ENCODE peak calls at places on chromosomes 16 and 17, in five cellular contexts. One of them, this sample, is unnamed.

GRCh38 chr17:56754523-56755208 is 79.1 kb downstream of the C17orf67 start:
- DNase-seq in lower lobe of right lung: no peak
- DNase-seq in prostate gland: no peak
- DNase-seq in neural progenitor cell: peak; percentile 27
- DNase-seq in thoracic aorta: no peak
- DNase-seq in this sample: no peak

GRCh38 chr17:6047966-6048365 is 22.2 kb upstream of the WSCD1 start:
- DNase-seq in lower lobe of right lung: no peak
- DNase-seq in prostate gland: no peak
- DNase-seq in neural progenitor cell: no peak
- DNase-seq in thoracic aorta: no peak
- DNase-seq in this sample: no peak

GRCh38 chr16:81738831-81739496 is 40.1 kb upstream of the PLCG2 start:
- DNase-seq in lower lobe of right lung: peak; percentile 84
- DNase-seq in prostate gland: no peak
- DNase-seq in neural progenitor cell: no peak
- DNase-seq in thoracic aorta: no peak
- DNase-seq in this sample: no peak

GRCh38 chr16:69451166-69451565 is 26.7 kb downstream of the CYB5B start:
- DNase-seq in lower lobe of right lung: no peak
- DNase-seq in prostate gland: no peak
- DNase-seq in neural progenitor cell: no peak
- DNase-seq in thoracic aorta: no peak
- DNase-seq in this sample: no peak

GRCh38 chr17:77769215-77769614 is 189.3 kb upstream of the TNRC6C start:
- DNase-seq in lower lobe of right lung: peak; percentile 63
- DNase-seq in prostate gland: no peak
- DNase-seq in neural progenitor cell: no peak
- DNase-seq in thoracic aorta: no peak
- DNase-seq in this sample: no peak

GRCh38 chr16:77298638-77299360 is 99.6 kb downstream of the SYCE1L start:
- DNase-seq in lower lobe of right lung: no peak
- DNase-seq in prostate gland: no peak
- DNase-seq in neural progenitor cell: no peak
- DNase-seq in thoracic aorta: no peak
- DNase-seq in this sample: no peak

GRCh38 chr17:333626-334396 is 18.8 kb downstream of the RPH3AL start:
- DNase-seq in lower lobe of right lung: peak; percentile 71
- DNase-seq in prostate gland: no peak
- DNase-seq in neural progenitor cell: peak; percentile 74
- DNase-seq in thoracic aorta: no peak
- DNase-seq in this sample: no peak

GRCh38 chr16:57578521-57579360 is 36.3 kb downstream of the ADGRG5 start:
- DNase-seq in lower lobe of right lung: no peak
- DNase-seq in prostate gland: no peak
- DNase-seq in neural progenitor cell: no peak
- DNase-seq in thoracic aorta: no peak
- DNase-seq in this sample: peak; percentile 21

GRCh38 chr16:20404637-20405036 is at the start of gene PDILT:
- DNase-seq in lower lobe of right lung: no peak
- DNase-seq in prostate gland: no peak
- DNase-seq in neural progenitor cell: no peak
- DNase-seq in thoracic aorta: no peak
- DNase-seq in this sample: no peak

GRCh38 chr17:74592087-74592990 is at the start of gene CD300LD:
- DNase-seq in lower lobe of right lung: no peak
- DNase-seq in prostate gland: no peak
- DNase-seq in neural progenitor cell: no peak
- DNase-seq in thoracic aorta: no peak
- DNase-seq in this sample: no peak

GRCh38 chr16:74776926-74777325 is 2.3 kb upstream of the FA2H start:
- DNase-seq in lower lobe of right lung: no peak
- DNase-seq in prostate gland: no peak
- DNase-seq in neural progenitor cell: no peak
- DNase-seq in thoracic aorta: no peak
- DNase-seq in this sample: no peak

GRCh38 chr16:74773431-74774222 is 993 bp downstream of the FA2H start:
- DNase-seq in lower lobe of right lung: no peak
- DNase-seq in prostate gland: no peak
- DNase-seq in neural progenitor cell: no peak
- DNase-seq in thoracic aorta: no peak
- DNase-seq in this sample: no peak

GRCh38 chr16:74778646-74779045 is 4.0 kb upstream of the FA2H start:
- DNase-seq in lower lobe of right lung: no peak
- DNase-seq in prostate gland: no peak
- DNase-seq in neural progenitor cell: no peak
- DNase-seq in thoracic aorta: no peak
- DNase-seq in this sample: no peak

GRCh38 chr16:74774223-74775139 is at the start of gene FA2H:
- DNase-seq in lower lobe of right lung: peak; percentile 90
- DNase-seq in prostate gland: peak; percentile 91
- DNase-seq in neural progenitor cell: peak; percentile 93
- DNase-seq in thoracic aorta: no peak
- DNase-seq in this sample: no peak

GRCh38 chr16:74775255-74775654 is 635 bp upstream of the FA2H start:
- DNase-seq in lower lobe of right lung: no peak
- DNase-seq in prostate gland: no peak
- DNase-seq in neural progenitor cell: no peak
- DNase-seq in thoracic aorta: no peak
- DNase-seq in this sample: no peak
- H3K4me3 ChIP-seq in lower lobe of right lung: peak overlapping the region; percentile 59
- H3K4me3 ChIP-seq in prostate gland: peak overlapping the region; percentile 41
- H3K4me3 ChIP-seq in neural progenitor cell: peak overlapping the region; percentile 58
- H3K4me3 ChIP-seq in thoracic aorta: peak overlapping the region; percentile 68
- H3K4me3 ChIP-seq in this sample: peak overlapping the region; percentile 68

DNA sequence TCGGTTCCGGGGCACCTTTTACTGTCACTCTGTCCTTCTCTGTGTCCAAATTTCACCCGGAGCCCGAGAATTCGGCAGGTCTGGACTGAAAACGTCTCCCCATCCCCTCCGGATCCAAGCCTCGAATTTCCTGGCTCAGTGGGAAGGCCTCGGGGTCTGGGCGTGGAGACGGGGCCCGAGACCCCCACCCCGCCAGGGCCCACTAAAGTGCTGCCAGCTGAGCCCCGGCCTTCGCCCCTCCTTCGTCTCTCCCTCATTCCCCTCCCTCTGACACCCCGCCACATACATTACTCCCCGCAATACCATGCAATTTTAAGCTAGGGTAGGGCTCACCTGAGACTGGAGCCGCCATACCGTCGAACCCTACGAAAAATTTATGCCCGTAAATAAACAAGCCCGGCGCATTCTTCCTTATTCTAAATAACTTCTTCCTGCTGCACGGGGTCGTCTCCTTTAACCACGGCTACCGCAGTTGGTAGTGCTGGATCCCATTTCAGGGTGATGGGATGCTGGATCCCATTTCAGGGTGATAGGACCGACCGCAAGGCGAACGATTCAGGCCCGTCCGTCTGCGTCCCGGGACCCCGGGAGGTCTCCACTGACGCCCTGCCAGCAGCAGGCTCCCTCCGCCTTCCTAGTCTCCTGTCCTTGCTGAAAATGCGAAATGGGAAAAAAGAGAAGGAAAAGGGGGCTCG is 4.4 kb upstream of the OR1F1 start:
- DNase-seq in lower lobe of right lung: no peak
- DNase-seq in prostate gland: no peak
- DNase-seq in neural progenitor cell: no peak
- DNase-seq in thoracic aorta: no peak
- DNase-seq in this sample: no peak
- TF ChIP-seq CTCF in lower lobe of right lung: no peak
- TF ChIP-seq CTCF in prostate gland: no peak
- TF ChIP-seq CTCF in neural progenitor cell: no peak
- TF ChIP-seq CTCF in thoracic aorta: no peak
- TF ChIP-seq CTCF in this sample: no peak

GRCh38 chr16:22299036-22299435 is 1.8 kb downstream of the POLR3E start:
- DNase-seq in lower lobe of right lung: no peak
- DNase-seq in prostate gland: no peak
- DNase-seq in neural progenitor cell: no peak
- DNase-seq in thoracic aorta: no peak
- DNase-seq in this sample: no peak

GRCh38 chr16:22306788-22307187 is 9.6 kb downstream of the POLR3E start:
- DNase-seq in lower lobe of right lung: no peak
- DNase-seq in prostate gland: no peak
- DNase-seq in neural progenitor cell: no peak
- DNase-seq in thoracic aorta: no peak
- DNase-seq in this sample: no peak

GRCh38 chr16:22300427-22301071 is 3.3 kb downstream of the POLR3E start:
- DNase-seq in lower lobe of right lung: peak; percentile 61
- DNase-seq in prostate gland: peak; percentile 46
- DNase-seq in neural progenitor cell: peak; percentile 69
- DNase-seq in thoracic aorta: no peak
- DNase-seq in this sample: no peak

GRCh38 chr16:22304411-22304810 is 7.2 kb downstream of the POLR3E start:
- DNase-seq in lower lobe of right lung: no peak
- DNase-seq in prostate gland: no peak
- DNase-seq in neural progenitor cell: no peak
- DNase-seq in thoracic aorta: no peak
- DNase-seq in this sample: no peak

GRCh38 chr16:22302776-22303363 is 5.7 kb downstream of the POLR3E start:
- DNase-seq in lower lobe of right lung: no peak
- DNase-seq in prostate gland: no peak
- DNase-seq in neural progenitor cell: no peak
- DNase-seq in thoracic aorta: no peak
- DNase-seq in this sample: no peak
- H3K27ac ChIP-seq in lower lobe of right lung: no peak overlapping the region
- H3K27ac ChIP-seq in prostate gland: no peak overlapping the region
- H3K27ac ChIP-seq in neural progenitor cell: no peak overlapping the region
- H3K27ac ChIP-seq in thoracic aorta: no peak overlapping the region
- H3K27ac ChIP-seq in this sample: no peak overlapping the region

GRCh38 chr16:85329999-85330693 is 217.9 kb upstream of the CIBAR2 start:
- DNase-seq in lower lobe of right lung: no peak
- DNase-seq in prostate gland: no peak
- DNase-seq in neural progenitor cell: peak; percentile 76
- DNase-seq in thoracic aorta: no peak
- DNase-seq in this sample: no peak
- H3K4me3 ChIP-seq in lower lobe of right lung: no peak overlapping the region
- H3K4me3 ChIP-seq in prostate gland: no peak overlapping the region
- H3K4me3 ChIP-seq in neural progenitor cell: peak overlapping the region; percentile 18
- H3K4me3 ChIP-seq in thoracic aorta: no peak overlapping the region
- H3K4me3 ChIP-seq in this sample: no peak overlapping the region

GRCh38 chr17:10613775-10614513 is 43.2 kb downstream of the MYH3 start:
- DNase-seq in lower lobe of right lung: no peak
- DNase-seq in prostate gland: no peak
- DNase-seq in neural progenitor cell: no peak
- DNase-seq in thoracic aorta: no peak
- DNase-seq in this sample: no peak

GRCh38 chr17:10617120-10617505 is 40.0 kb downstream of the MYH3 start:
- DNase-seq in lower lobe of right lung: no peak
- DNase-seq in prostate gland: no peak
- DNase-seq in neural progenitor cell: no peak
- DNase-seq in thoracic aorta: no peak
- DNase-seq in this sample: no peak

GRCh38 chr17:10618202-10618635 is 38.9 kb downstream of the MYH3 start:
- DNase-seq in lower lobe of right lung: peak; percentile 61
- DNase-seq in prostate gland: peak; percentile 45
- DNase-seq in neural progenitor cell: peak; percentile 87
- DNase-seq in thoracic aorta: no peak
- DNase-seq in this sample: no peak

GRCh38 chr17:10614536-10615155 is 42.5 kb downstream of the MYH3 start:
- DNase-seq in lower lobe of right lung: no peak
- DNase-seq in prostate gland: peak; percentile 31
- DNase-seq in neural progenitor cell: peak; percentile 81
- DNase-seq in thoracic aorta: no peak
- DNase-seq in this sample: no peak

GRCh38 chr17:10616502-10617119 is 40.5 kb downstream of the MYH3 start:
- DNase-seq in lower lobe of right lung: peak; percentile 79
- DNase-seq in prostate gland: peak; percentile 74
- DNase-seq in neural progenitor cell: peak; percentile 88
- DNase-seq in thoracic aorta: peak; percentile 32
- DNase-seq in this sample: no peak
- TF ChIP-seq CTCF in lower lobe of right lung: peak; percentile 99
- TF ChIP-seq CTCF in prostate gland: peak; percentile 99
- TF ChIP-seq CTCF in neural progenitor cell: peak; percentile 98
- TF ChIP-seq CTCF in thoracic aorta: peak; percentile 96
- TF ChIP-seq CTCF in this sample: peak; percentile 95

GRCh38 chr16:54080524-54081008 is 206.0 kb downstream of the IRX3 start:
- DNase-seq in lower lobe of right lung: no peak
- DNase-seq in prostate gland: peak; percentile 92
- DNase-seq in neural progenitor cell: no peak
- DNase-seq in thoracic aorta: no peak
- DNase-seq in this sample: no peak
- H3K27ac ChIP-seq in lower lobe of right lung: no peak overlapping the region
- H3K27ac ChIP-seq in prostate gland: peak overlapping the region; percentile 81
- H3K27ac ChIP-seq in neural progenitor cell: no peak overlapping the region
- H3K27ac ChIP-seq in thoracic aorta: no peak overlapping the region
- H3K27ac ChIP-seq in this sample: no peak overlapping the region

DNA sequence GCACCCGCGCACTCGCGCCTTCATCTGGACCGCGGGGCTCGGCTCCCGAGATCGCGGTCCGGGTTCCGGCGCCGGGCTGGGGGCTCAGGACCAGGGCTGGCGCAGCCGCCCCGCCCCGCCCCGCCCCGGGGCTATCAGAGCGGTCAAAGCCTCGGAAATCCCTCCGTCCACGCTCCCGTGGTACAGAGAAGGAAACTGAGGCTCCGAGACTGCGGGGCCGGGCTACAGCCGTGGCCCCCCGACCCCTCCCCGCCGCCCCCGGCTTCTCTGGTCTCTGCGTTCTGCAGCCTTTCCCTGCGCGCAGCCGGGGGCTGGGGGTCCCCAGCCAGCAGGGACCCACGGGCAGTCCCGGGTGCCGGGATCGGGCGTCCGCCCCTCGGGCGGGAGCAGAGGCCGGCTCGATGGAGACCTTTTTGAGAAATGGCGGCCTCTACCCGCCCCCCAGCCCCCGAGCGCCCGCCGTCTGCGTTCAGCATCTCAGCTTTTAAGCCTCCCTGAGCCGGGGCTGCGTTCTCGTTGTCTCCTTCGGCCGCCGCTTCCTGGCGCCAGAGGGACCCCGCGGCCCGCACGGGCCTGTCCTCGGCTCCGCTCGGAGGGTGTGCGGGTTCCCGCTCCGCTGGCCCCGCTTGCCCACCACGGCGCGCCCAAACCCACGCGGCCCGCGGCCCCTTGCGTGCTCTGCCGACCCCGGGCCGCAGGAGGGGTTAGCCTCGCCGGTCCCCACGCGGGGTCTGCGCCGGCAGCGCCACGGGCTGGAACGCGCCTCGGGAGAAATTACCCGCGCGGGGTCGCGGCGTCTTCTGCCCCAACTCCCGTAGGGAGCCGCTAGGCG is 1.5 kb upstream of the NPTX1 start:
- DNase-seq in lower lobe of right lung: no peak
- DNase-seq in prostate gland: no peak
- DNase-seq in neural progenitor cell: peak; percentile 91
- DNase-seq in thoracic aorta: no peak
- DNase-seq in this sample: no peak
- H3K4me3 ChIP-seq in lower lobe of right lung: peak overlapping the region; percentile 42
- H3K4me3 ChIP-seq in prostate gland: peak overlapping the region; percentile 12
- H3K4me3 ChIP-seq in neural progenitor cell: peak overlapping the region; percentile 54
- H3K4me3 ChIP-seq in thoracic aorta: peak overlapping the region; percentile 61
- H3K4me3 ChIP-seq in this sample: peak overlapping the region; percentile 67

GRCh38 chr16:981695-982151 is at the start of gene SOX8:
- DNase-seq in lower lobe of right lung: no peak
- DNase-seq in prostate gland: no peak
- DNase-seq in neural progenitor cell: peak; percentile 87
- DNase-seq in thoracic aorta: no peak
- DNase-seq in this sample: no peak
- TF ChIP-seq CTCF in lower lobe of right lung: no peak
- TF ChIP-seq CTCF in prostate gland: no peak
- TF ChIP-seq CTCF in neural progenitor cell: no peak
- TF ChIP-seq CTCF in thoracic aorta: no peak
- TF ChIP-seq CTCF in this sample: no peak